ENCODE peak calls at places on chromosomes 13 and 19, in six cellular contexts. C is NCI-H524; X is stimulated activated CD4-positive, alpha-beta T cell treated with anti-CD3 and anti-CD28 coated beads, Interleukin-2, amount 100 ng/mL, for 24 hours; F is tibial nerve; R is PC-3; I is NCI-H345. A is an unnamed sample.

GRCh38 chr13:110559429-110559943 is 2.0 kb downstream of the RAB20 start:
- DNase-seq in C (no peak), I (no peak), R (peak; percentile 70), F (no peak), X (no peak), A (peak; percentile 82)

GRCh38 chr13:30375436-30375835 is 46.9 kb upstream of the UBE2L5 start:
- DNase-seq in R (no peak), I (peak; percentile 57), C (no peak), F (no peak), X (no peak), A (peak; percentile 35)

GRCh38 chr13:73922728-73923393 is 211.3 kb downstream of the KLF12 start:
- DNase-seq in X (no peak), F (no peak), I (no peak), C (no peak), R (peak; percentile 22), A (no peak)

GRCh38 chr13:106570354-106570822 is 2.5 kb upstream of the ARGLU1 start:
- DNase-seq in X (peak; percentile 65), C (no peak), I (no peak), R (no peak), F (peak; percentile 71), A (no peak)

GRCh38 chr19:44741841-44742352 is 6.6 kb upstream of the BCL3 start:
- DNase-seq in I (peak; percentile 3), X (no peak), F (peak; percentile 98), C (peak; percentile 44), R (peak; percentile 98), A (peak; percentile 97)

GRCh38 chr13:49240017-49240416 is 7.7 kb upstream of the CDADC1 start:
- DNase-seq in F (no peak), X (peak; percentile 36), C (no peak), I (no peak), R (peak; percentile 52), A (no peak)

GRCh38 chr19:1101337-1101698 is 2.5 kb upstream of the GPX4 start:
- DNase-seq in F (peak; percentile 48), C (no peak), I (no peak), X (no peak), R (no peak), A (no peak)

GRCh38 chr13:46149272-46150133 is 32.5 kb downstream of the LCP1 start:
- DNase-seq in I (no peak), R (peak; percentile 46), X (no peak), C (no peak), F (no peak), A (no peak)

GRCh38 chr19:49340865-49341718 is 5.9 kb downstream of the CD37 start:
- DNase-seq in R (no peak), X (no peak), C (no peak), I (no peak), F (no peak), A (no peak)

GRCh38 chr13:80497439-80497838 is 156.5 kb upstream of the SPRY2 start:
- DNase-seq in X (no peak), F (no peak), I (no peak), R (no peak), C (no peak), A (no peak)

GRCh38 chr13:35992964-35993363 is 138.2 kb downstream of the DCLK1 start:
- DNase-seq in F (no peak), C (no peak), R (no peak), I (no peak), X (no peak), A (no peak)

GRCh38 chr13:24644051-24644450 is 36.2 kb upstream of the ATP12A start:
- DNase-seq in X (no peak), I (no peak), R (peak; percentile 27), F (no peak), C (no peak), A (no peak)

GRCh38 chr13:37049810-37050209 is 9.7 kb downstream of the SUPT20H start:
- DNase-seq in X (no peak), F (no peak), C (no peak), R (no peak), I (no peak), A (no peak)

GRCh38 chr13:110119943-110120905 is 186.7 kb downstream of the COL4A1 start:
- DNase-seq in C (no peak), F (no peak), X (no peak), I (no peak), R (peak; percentile 73), A (no peak)

GRCh38 chr13:110555601-110556223 is 5.8 kb downstream of the RAB20 start:
- DNase-seq in F (no peak), C (no peak), R (peak; percentile 3), X (no peak), I (peak; percentile 8), A (peak; percentile 91)

GRCh38 chr13:113401452-113402415 is 37.8 kb upstream of the GRTP1 start:
- DNase-seq in R (no peak), F (no peak), C (no peak), I (no peak), X (no peak), A (no peak)

GRCh38 chr13:61880576-61881283 is 465.1 kb upstream of the PCDH20 start:
- DNase-seq in X (no peak), F (no peak), C (no peak), R (peak; percentile 33), I (no peak), A (no peak)

GRCh38 chr13:98921786-98922185 is 56.1 kb downstream of the DOCK9 start:
- DNase-seq in I (no peak), C (no peak), X (no peak), F (no peak), R (no peak), A (no peak)

GRCh38 chr13:41075034-41075433 is 13.7 kb downstream of the WBP4 start:
- DNase-seq in X (peak; percentile 46), C (no peak), I (no peak), F (peak; percentile 54), R (peak; percentile 46), A (no peak)

GRCh38 chr19:46809534-46810272 is 21.3 kb upstream of the SLC1A5 start:
- DNase-seq in C (no peak), X (no peak), I (no peak), R (no peak), F (no peak), A (no peak)

GRCh38 chr13:97914537-97914936 is 38.9 kb upstream of the IPO5 start:
- DNase-seq in R (no peak), F (no peak), I (no peak), X (no peak), C (no peak), A (no peak)

GRCh38 chr19:42096255-42096837 is 20.4 kb downstream of the ZNF574 start:
- DNase-seq in X (no peak), I (no peak), C (no peak), R (no peak), F (no peak), A (no peak)

GRCh38 chr19:55446060-55446459 is 3.0 kb upstream of the SHISA7 start:
- DNase-seq in I (no peak), F (no peak), C (no peak), X (no peak), R (no peak), A (no peak)

GRCh38 chr13:64428196-64428595 is 2801.9 kb downstream of the PCDH9 start:
- DNase-seq in F (no peak), R (peak; percentile 5), C (no peak), I (no peak), X (no peak), A (no peak)

GRCh38 chr13:22517544-22517943 is 663.2 kb upstream of the SGCG start:
- DNase-seq in C (no peak), X (no peak), F (no peak), R (no peak), I (peak; percentile 80), A (peak; percentile 71)

GRCh38 chr13:110116072-110116487 is 190.9 kb downstream of the COL4A1 start:
- DNase-seq in F (peak; percentile 44), X (peak; percentile 62), C (no peak), R (peak; percentile 76), I (no peak), A (no peak)

GRCh38 chr13:80705371-80706163 is 364.6 kb upstream of the SPRY2 start:
- DNase-seq in R (no peak), C (no peak), X (no peak), I (no peak), F (no peak), A (no peak)

A was measured in NCI-H2029.